ENCODE peak calls at places on chromosome 2, in six cellular contexts. V, Q, A, B, Z and H are unnamed samples.

GRCh38 chr2:219002395-219003266 is 9.4 kb upstream of the CRYBA2 start:
- DNase-seq in V (peak; percentile 90), Q (peak; percentile 95), A (peak; percentile 89), B (no peak), Z (peak; percentile 90), H (peak; percentile 48)

GRCh38 chr2:192128655-192129054 is 66.1 kb downstream of the TMEFF2 start:
- DNase-seq in V (no peak), Q (peak; percentile 13), A (no peak), B (no peak), Z (no peak), H (no peak)

GRCh38 chr2:216950547-216950946 is 90.7 kb upstream of the TNP1 start:
- DNase-seq in V (no peak), Q (no peak), A (no peak), B (no peak), Z (no peak), H (no peak)

GRCh38 chr2:191351921-191352320 is 106.7 kb downstream of the MYO1B start:
- DNase-seq in V (no peak), Q (no peak), A (no peak), B (no peak), Z (no peak), H (no peak)

GRCh38 chr2:8645176-8645831 is 36.6 kb upstream of the ID2 start:
- DNase-seq in V (no peak), Q (no peak), A (no peak), B (no peak), Z (no peak), H (no peak)

GRCh38 chr2:163731735-163732134 is 4.1 kb downstream of the FIGN start:
- DNase-seq in V (no peak), Q (no peak), A (no peak), B (no peak), Z (no peak), H (no peak)

GRCh38 chr2:144201126-144201525 is 318.8 kb downstream of the ZEB2 start:
- DNase-seq in V (no peak), Q (no peak), A (no peak), B (no peak), Z (no peak), H (no peak)

GRCh38 chr2:71070294-71071025 is 2.0 kb downstream of the NAGK start:
- DNase-seq in V (peak; percentile 43), Q (peak; percentile 73), A (peak; percentile 47), B (no peak), Z (no peak), H (no peak)

GRCh38 chr2:229815858-229816257 is 101.5 kb upstream of the DNER start:
- DNase-seq in V (no peak), Q (no peak), A (peak; percentile 6), B (no peak), Z (no peak), H (no peak)

GRCh38 chr2:153354406-153354805 is 124.2 kb downstream of the RPRM start:
- DNase-seq in V (no peak), Q (no peak), A (no peak), B (no peak), Z (no peak), H (no peak)

GRCh38 chr2:195532628-195533271 is 124.3 kb upstream of the SLC39A10 start:
- DNase-seq in V (no peak), Q (no peak), A (no peak), B (peak; percentile 76), Z (no peak), H (peak; percentile 76)

GRCh38 chr2:25079050-25079635 is 37.3 kb downstream of the EFR3B start:
- DNase-seq in V (no peak), Q (no peak), A (no peak), B (no peak), Z (no peak), H (no peak)

GRCh38 chr2:30782124-30782523 is 25.1 kb downstream of the CAPN13 start:
- DNase-seq in V (no peak), Q (no peak), A (peak; percentile 20), B (no peak), Z (no peak), H (no peak)

GRCh38 chr2:42095923-42096408 is 48.1 kb downstream of the PKDCC start:
- DNase-seq in V (peak; percentile 68), Q (peak; percentile 77), A (peak; percentile 87), B (peak; percentile 62), Z (peak; percentile 76), H (peak; percentile 68)

GRCh38 chr2:62114564-62114963 is 81.4 kb upstream of the B3GNT2 start:
- DNase-seq in V (no peak), Q (peak; percentile 27), A (no peak), B (no peak), Z (no peak), H (no peak)

GRCh38 chr2:189579585-189579984 is 1.0 kb downstream of the SLC40A1 start:
- DNase-seq in V (no peak), Q (no peak), A (peak; percentile 34), B (no peak), Z (no peak), H (no peak)

GRCh38 chr2:240602266-240603050 is 15.9 kb downstream of the CAPN10 start:
- DNase-seq in V (no peak), Q (no peak), A (no peak), B (no peak), Z (peak; percentile 55), H (no peak)

GRCh38 chr2:175011505-175011904 is 6.3 kb upstream of the CHN1 start:
- DNase-seq in V (no peak), Q (no peak), A (no peak), B (no peak), Z (no peak), H (no peak)

GRCh38 chr2:193868833-193869232 is 1674.1 kb upstream of the TMEFF2 start:
- DNase-seq in V (no peak), Q (no peak), A (no peak), B (no peak), Z (no peak), H (no peak)

GRCh38 chr2:194739217-194739616 is 917.8 kb upstream of the SLC39A10 start:
- DNase-seq in V (no peak), Q (no peak), A (no peak), B (no peak), Z (no peak), H (no peak)

GRCh38 chr2:43228782-43229659 is 2.6 kb upstream of the ZFP36L2 start:
- DNase-seq in V (no peak), Q (no peak), A (no peak), B (peak; percentile 46), Z (no peak), H (peak; percentile 39)

GRCh38 chr2:54558976-54559410 is 102.9 kb downstream of the SPTBN1 start:
- DNase-seq in V (no peak), Q (peak; percentile 62), A (no peak), B (no peak), Z (no peak), H (no peak)

GRCh38 chr2:54556659-54557121 is 100.6 kb downstream of the SPTBN1 start:
- DNase-seq in V (no peak), Q (no peak), A (no peak), B (no peak), Z (no peak), H (no peak)

GRCh38 chr2:54557601-54558187 is 101.6 kb downstream of the SPTBN1 start:
- DNase-seq in V (peak; percentile 84), Q (peak; percentile 55), A (peak; percentile 78), B (peak; percentile 73), Z (peak; percentile 83), H (peak; percentile 75)

GRCh38 chr2:54558188-54558975 is 102.3 kb downstream of the SPTBN1 start:
- DNase-seq in V (peak; percentile 91), Q (peak; percentile 90), A (peak; percentile 84), B (peak; percentile 68), Z (peak; percentile 90), H (peak; percentile 74)

GRCh38 chr2:54557211-54557600 is 101.1 kb downstream of the SPTBN1 start:
- DNase-seq in V (no peak), Q (no peak), A (no peak), B (no peak), Z (no peak), H (no peak)
- H3K4me3 ChIP-seq in V (peak overlapping the region; percentile 91), Q (peak overlapping the region; percentile 70), A (peak overlapping the region; percentile 68), B (peak overlapping the region; percentile 98), Z (peak overlapping the region; percentile 69), H (peak overlapping the region; percentile 94)

GRCh38 chr2:239291505-239292350 is 109.1 kb downstream of the HDAC4 start:
- DNase-seq in V (peak; percentile 95), Q (peak; percentile 94), A (no peak), B (no peak), Z (peak; percentile 41), H (no peak)

GRCh38 chr2:239292531-239292930 is 108.3 kb downstream of the HDAC4 start:
- DNase-seq in V (no peak), Q (no peak), A (no peak), B (no peak), Z (no peak), H (no peak)

GRCh38 chr2:239289545-239289944 is 111.3 kb downstream of the HDAC4 start:
- DNase-seq in V (no peak), Q (no peak), A (no peak), B (no peak), Z (no peak), H (no peak)

GRCh38 chr2:239288951-239289481 is 111.8 kb downstream of the HDAC4 start:
- DNase-seq in V (peak; percentile 60), Q (no peak), A (no peak), B (peak; percentile 66), Z (peak; percentile 47), H (peak; percentile 64)

GRCh38 chr2:239290618-239291504 is 110.0 kb downstream of the HDAC4 start:
- DNase-seq in V (peak; percentile 82), Q (peak; percentile 36), A (no peak), B (no peak), Z (peak; percentile 41), H (no peak)
- H3K4me1 ChIP-seq in V (peaks cover 87% of the 10 kb centered on the region), Q (peaks cover 50% of the 10 kb centered on the region), A (peaks cover 40% of the 10 kb centered on the region), B (peaks cover 79% of the 10 kb centered on the region), Z (no peaks in the 10 kb centered on the region), H (peaks cover 79% of the 10 kb centered on the region)

GRCh38 chr2:11661891-11662435 is 8.0 kb downstream of the NTSR2 start:
- DNase-seq in V (no peak), Q (no peak), A (no peak), B (no peak), Z (no peak), H (no peak)
- H3K4me3 ChIP-seq in V (no peak overlapping the region), Q (no peak overlapping the region), A (no peak overlapping the region), B (no peak overlapping the region), Z (no peak overlapping the region), H (no peak overlapping the region)

GRCh38 chr2:234291765-234292204 is 205.1 kb downstream of the ARL4C start:
- DNase-seq in V (no peak), Q (no peak), A (peak; percentile 52), B (peak; percentile 66), Z (no peak), H (peak; percentile 77)
- H3K4me1 ChIP-seq in V (peaks cover 12% of the 10 kb centered on the region), Q (no peaks in the 10 kb centered on the region), A (no peaks in the 10 kb centered on the region), B (peaks cover 85% of the 10 kb centered on the region), Z (no peaks in the 10 kb centered on the region), H (peaks cover 84% of the 10 kb centered on the region)